ENCODE peak calls at places on chromosomes 6 and 20, in eight cellular contexts. One of them, this sample, is unnamed.

GRCh38 chr6:30259140-30260035 is 46.2 kb upstream of the TRIM26 start:
- DNase-seq in HCT116: peak; percentile 40
- DNase-seq in Peyer's patch: peak; percentile 70
- DNase-seq in tibial nerve: peak; percentile 63
- DNase-seq in esophagus squamous epithelium: no peak
- DNase-seq in ovary: peak; percentile 76
- DNase-seq in K562: peak; percentile 18
- DNase-seq in A549: peak; percentile 61
- DNase-seq in this sample: peak; percentile 11

GRCh38 chr6:136103101-136103688 is 146.9 kb downstream of the MTFR2 start:
- DNase-seq in ovary: no peak
- DNase-seq in esophagus squamous epithelium: no peak
- DNase-seq in Peyer's patch: no peak
- DNase-seq in K562: no peak
- DNase-seq in HCT116: no peak
- DNase-seq in A549: no peak
- DNase-seq in tibial nerve: no peak
- DNase-seq in this sample: no peak

GRCh38 chr6:47379328-47379727 is 69.6 kb upstream of the TNFRSF21 start:
- DNase-seq in esophagus squamous epithelium: no peak
- DNase-seq in A549: no peak
- DNase-seq in ovary: no peak
- DNase-seq in K562: no peak
- DNase-seq in HCT116: no peak
- DNase-seq in tibial nerve: no peak
- DNase-seq in Peyer's patch: no peak
- DNase-seq in this sample: no peak

GRCh38 chr20:49590163-49591017 is 22.5 kb upstream of the PTGIS start:
- DNase-seq in ovary: no peak
- DNase-seq in HCT116: no peak
- DNase-seq in tibial nerve: no peak
- DNase-seq in Peyer's patch: no peak
- DNase-seq in A549: no peak
- DNase-seq in K562: no peak
- DNase-seq in esophagus squamous epithelium: no peak
- DNase-seq in this sample: no peak

GRCh38 chr6:121314407-121315112 is 19.7 kb downstream of the TBC1D32 start:
- DNase-seq in K562: no peak
- DNase-seq in esophagus squamous epithelium: no peak
- DNase-seq in Peyer's patch: no peak
- DNase-seq in tibial nerve: no peak
- DNase-seq in ovary: no peak
- DNase-seq in HCT116: no peak
- DNase-seq in A549: no peak
- DNase-seq in this sample: no peak

GRCh38 chr6:83908813-83909212 is 49.3 kb downstream of the CYB5R4 start:
- DNase-seq in tibial nerve: no peak
- DNase-seq in A549: no peak
- DNase-seq in ovary: no peak
- DNase-seq in esophagus squamous epithelium: no peak
- DNase-seq in Peyer's patch: no peak
- DNase-seq in HCT116: no peak
- DNase-seq in K562: no peak
- DNase-seq in this sample: no peak

GRCh38 chr20:52259295-52259694 is 67.7 kb upstream of the ZFP64 start:
- DNase-seq in HCT116: no peak
- DNase-seq in esophagus squamous epithelium: no peak
- DNase-seq in K562: no peak
- DNase-seq in A549: no peak
- DNase-seq in ovary: no peak
- DNase-seq in tibial nerve: no peak
- DNase-seq in Peyer's patch: no peak
- DNase-seq in this sample: no peak

GRCh38 chr20:43752561-43753301 is 25.9 kb upstream of the GTSF1L start:
- DNase-seq in tibial nerve: no peak
- DNase-seq in A549: no peak
- DNase-seq in Peyer's patch: peak; percentile 72
- DNase-seq in ovary: no peak
- DNase-seq in esophagus squamous epithelium: peak; percentile 7
- DNase-seq in K562: no peak
- DNase-seq in HCT116: no peak
- DNase-seq in this sample: no peak

GRCh38 chr20:22438346-22438745 is 146.0 kb downstream of the FOXA2 start:
- DNase-seq in K562: no peak
- DNase-seq in Peyer's patch: no peak
- DNase-seq in ovary: no peak
- DNase-seq in tibial nerve: no peak
- DNase-seq in esophagus squamous epithelium: no peak
- DNase-seq in HCT116: no peak
- DNase-seq in A549: no peak
- DNase-seq in this sample: no peak

GRCh38 chr6:21914121-21914973 is 320.8 kb downstream of the SOX4 start:
- DNase-seq in HCT116: no peak
- DNase-seq in tibial nerve: peak; percentile 71
- DNase-seq in esophagus squamous epithelium: no peak
- DNase-seq in ovary: peak; percentile 37
- DNase-seq in K562: no peak
- DNase-seq in Peyer's patch: peak; percentile 40
- DNase-seq in A549: no peak
- DNase-seq in this sample: peak; percentile 9

GRCh38 chr6:144758602-144759001 is 473.5 kb downstream of the UTRN start:
- DNase-seq in esophagus squamous epithelium: no peak
- DNase-seq in A549: peak; percentile 28
- DNase-seq in ovary: no peak
- DNase-seq in Peyer's patch: no peak
- DNase-seq in K562: no peak
- DNase-seq in HCT116: peak; percentile 52
- DNase-seq in tibial nerve: no peak
- DNase-seq in this sample: no peak

GRCh38 chr20:23059831-23060230 is 10.4 kb upstream of the THBD start:
- DNase-seq in Peyer's patch: no peak
- DNase-seq in K562: no peak
- DNase-seq in esophagus squamous epithelium: no peak
- DNase-seq in A549: no peak
- DNase-seq in ovary: no peak
- DNase-seq in tibial nerve: no peak
- DNase-seq in HCT116: no peak
- DNase-seq in this sample: no peak

GRCh38 chr6:11771473-11772048 is 7.0 kb downstream of the ADTRP start:
- DNase-seq in tibial nerve: no peak
- DNase-seq in Peyer's patch: no peak
- DNase-seq in HCT116: no peak
- DNase-seq in A549: no peak
- DNase-seq in K562: no peak
- DNase-seq in esophagus squamous epithelium: no peak
- DNase-seq in ovary: no peak
- DNase-seq in this sample: no peak

GRCh38 chr6:55636406-55637102 is 57.6 kb upstream of the HMGCLL1 start:
- DNase-seq in tibial nerve: no peak
- DNase-seq in esophagus squamous epithelium: no peak
- DNase-seq in ovary: no peak
- DNase-seq in A549: peak; percentile 63
- DNase-seq in Peyer's patch: no peak
- DNase-seq in K562: no peak
- DNase-seq in HCT116: no peak
- DNase-seq in this sample: no peak

GRCh38 chr20:5766085-5766764 is 16.0 kb downstream of the SHLD1 start:
- DNase-seq in Peyer's patch: no peak
- DNase-seq in HCT116: no peak
- DNase-seq in A549: no peak
- DNase-seq in ovary: no peak
- DNase-seq in esophagus squamous epithelium: no peak
- DNase-seq in K562: no peak
- DNase-seq in tibial nerve: no peak
- DNase-seq in this sample: no peak

GRCh38 chr6:31336872-31337496 is 20.0 kb downstream of the HLA-B start:
- DNase-seq in HCT116: peak; percentile 13
- DNase-seq in ovary: no peak
- DNase-seq in K562: no peak
- DNase-seq in tibial nerve: no peak
- DNase-seq in A549: peak; percentile 22
- DNase-seq in Peyer's patch: no peak
- DNase-seq in esophagus squamous epithelium: no peak
- DNase-seq in this sample: peak; percentile 35

GRCh38 chr6:75024796-75025195 is 181.1 kb downstream of the COL12A1 start:
- DNase-seq in tibial nerve: no peak
- DNase-seq in HCT116: no peak
- DNase-seq in Peyer's patch: no peak
- DNase-seq in ovary: no peak
- DNase-seq in esophagus squamous epithelium: no peak
- DNase-seq in K562: no peak
- DNase-seq in A549: no peak
- DNase-seq in this sample: no peak

GRCh38 chr6:137282253-137282652 is 63.1 kb upstream of the IFNGR1 start:
- DNase-seq in tibial nerve: no peak
- DNase-seq in esophagus squamous epithelium: no peak
- DNase-seq in Peyer's patch: no peak
- DNase-seq in K562: no peak
- DNase-seq in A549: no peak
- DNase-seq in HCT116: no peak
- DNase-seq in ovary: no peak
- DNase-seq in this sample: no peak

GRCh38 chr6:53815381-53816119 is 20.7 kb downstream of the LRRC1 start:
- DNase-seq in ovary: no peak
- DNase-seq in K562: no peak
- DNase-seq in esophagus squamous epithelium: no peak
- DNase-seq in HCT116: no peak
- DNase-seq in A549: no peak
- DNase-seq in Peyer's patch: no peak
- DNase-seq in tibial nerve: no peak
- DNase-seq in this sample: no peak

GRCh38 chr20:48469026-48469425 is 358.8 kb downstream of the PREX1 start:
- DNase-seq in esophagus squamous epithelium: no peak
- DNase-seq in HCT116: no peak
- DNase-seq in Peyer's patch: no peak
- DNase-seq in ovary: no peak
- DNase-seq in K562: no peak
- DNase-seq in A549: no peak
- DNase-seq in tibial nerve: no peak
- DNase-seq in this sample: no peak

GRCh38 chr6:27617046-27617687 is 144.3 kb upstream of the ZNF184 start:
- DNase-seq in tibial nerve: no peak
- DNase-seq in Peyer's patch: no peak
- DNase-seq in HCT116: no peak
- DNase-seq in esophagus squamous epithelium: no peak
- DNase-seq in A549: no peak
- DNase-seq in K562: peak; percentile 19
- DNase-seq in ovary: no peak
- DNase-seq in this sample: no peak

GRCh38 chr6:43954311-43955131 is 172.7 kb downstream of the MRPL14 start:
- DNase-seq in A549: no peak
- DNase-seq in tibial nerve: no peak
- DNase-seq in Peyer's patch: no peak
- DNase-seq in esophagus squamous epithelium: no peak
- DNase-seq in K562: no peak
- DNase-seq in HCT116: no peak
- DNase-seq in ovary: no peak
- DNase-seq in this sample: no peak
- TF ChIP-seq POLR2A in A549: no peak
- TF ChIP-seq POLR2A in tibial nerve: no peak
- TF ChIP-seq POLR2A in Peyer's patch: no peak
- TF ChIP-seq POLR2A in esophagus squamous epithelium: no peak
- TF ChIP-seq POLR2A in K562: no peak
- TF ChIP-seq POLR2A in HCT116: no peak
- TF ChIP-seq POLR2A in ovary: no peak
- TF ChIP-seq POLR2A in this sample: no peak

GRCh38 chr6:57063847-57064246 is 17.4 kb downstream of the KIAA1586 start:
- DNase-seq in Peyer's patch: no peak
- DNase-seq in HCT116: no peak
- DNase-seq in A549: no peak
- DNase-seq in tibial nerve: no peak
- DNase-seq in esophagus squamous epithelium: no peak
- DNase-seq in ovary: no peak
- DNase-seq in K562: no peak
- DNase-seq in this sample: no peak
- TF ChIP-seq POLR2A in Peyer's patch: no peak
- TF ChIP-seq POLR2A in HCT116: no peak
- TF ChIP-seq POLR2A in A549: no peak
- TF ChIP-seq POLR2A in tibial nerve: no peak
- TF ChIP-seq POLR2A in esophagus squamous epithelium: no peak
- TF ChIP-seq POLR2A in ovary: no peak
- TF ChIP-seq POLR2A in K562: no peak
- TF ChIP-seq POLR2A in this sample: no peak

DNA sequence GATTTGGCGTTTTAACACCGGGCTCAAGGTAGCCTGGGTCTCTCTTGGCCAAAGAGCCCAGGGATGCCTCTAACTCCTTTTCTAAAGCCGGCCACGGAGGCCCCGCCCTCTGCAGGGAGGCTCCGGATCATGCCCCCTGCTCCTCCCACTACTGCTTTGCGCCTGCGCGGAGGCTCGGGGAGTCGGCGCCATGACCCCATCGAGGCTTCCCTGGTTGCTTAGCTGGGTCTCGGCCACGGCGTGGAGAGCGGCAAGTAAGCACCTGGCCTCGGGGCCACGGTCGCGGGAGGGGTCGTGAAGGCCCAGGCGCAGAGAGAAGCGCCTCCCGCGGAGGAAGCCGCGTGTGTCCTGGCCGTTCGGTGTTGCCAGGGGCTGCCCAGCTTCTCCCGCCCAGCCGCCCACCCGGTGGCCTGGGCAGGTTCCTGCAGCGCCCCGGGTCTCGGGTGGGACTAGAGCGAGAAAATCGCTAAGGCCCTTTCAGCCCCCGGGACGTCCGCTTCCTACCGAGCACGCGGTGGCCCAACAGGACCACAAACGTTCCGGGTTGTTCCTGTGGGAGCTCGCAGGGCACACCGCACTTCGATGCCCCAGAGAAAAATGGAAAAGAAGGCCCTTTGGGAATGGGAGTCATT is at the start of gene SDHAF4:
- DNase-seq in tibial nerve: peak; percentile 89
- DNase-seq in HCT116: peak; percentile 63
- DNase-seq in Peyer's patch: peak; percentile 89
- DNase-seq in K562: peak; percentile 98
- DNase-seq in A549: peak; percentile 84
- DNase-seq in esophagus squamous epithelium: peak; percentile 48
- DNase-seq in ovary: peak; percentile 91
- DNase-seq in this sample: peak; percentile 94
- TF ChIP-seq POLR2A in tibial nerve: peak; percentile 32
- TF ChIP-seq POLR2A in HCT116: peak; percentile 93
- TF ChIP-seq POLR2A in Peyer's patch: peak; percentile 65
- TF ChIP-seq POLR2A in K562: peak; percentile 95
- TF ChIP-seq POLR2A in A549: peak; percentile 88
- TF ChIP-seq POLR2A in esophagus squamous epithelium: peak; percentile 53
- TF ChIP-seq POLR2A in ovary: peak; percentile 56
- TF ChIP-seq POLR2A in this sample: peak; percentile 82

GRCh38 chr20:63626424-63627128 is at the start of gene GMEB2:
- DNase-seq in ovary: peak; percentile 75
- DNase-seq in K562: peak; percentile 90
- DNase-seq in A549: no peak
- DNase-seq in Peyer's patch: peak; percentile 61
- DNase-seq in tibial nerve: peak; percentile 54
- DNase-seq in esophagus squamous epithelium: no peak
- DNase-seq in HCT116: peak; percentile 21
- DNase-seq in this sample: peak; percentile 89
- TF ChIP-seq POLR2A in ovary: peak; percentile 46
- TF ChIP-seq POLR2A in K562: no peak
- TF ChIP-seq POLR2A in A549: peak; percentile 69
- TF ChIP-seq POLR2A in Peyer's patch: peak; percentile 34
- TF ChIP-seq POLR2A in tibial nerve: peak; percentile 43
- TF ChIP-seq POLR2A in esophagus squamous epithelium: peak; percentile 76
- TF ChIP-seq POLR2A in HCT116: peak; percentile 32
- TF ChIP-seq POLR2A in this sample: no peak

GRCh38 chr6:14121936-14122344 is 4.4 kb downstream of the CD83 start:
- DNase-seq in Peyer's patch: peak; percentile 72
- DNase-seq in K562: no peak
- DNase-seq in HCT116: no peak
- DNase-seq in tibial nerve: peak; percentile 29
- DNase-seq in esophagus squamous epithelium: no peak
- DNase-seq in A549: no peak
- DNase-seq in ovary: no peak
- DNase-seq in this sample: no peak
- TF ChIP-seq POLR2A in Peyer's patch: no peak
- TF ChIP-seq POLR2A in K562: no peak
- TF ChIP-seq POLR2A in HCT116: no peak
- TF ChIP-seq POLR2A in tibial nerve: no peak
- TF ChIP-seq POLR2A in esophagus squamous epithelium: no peak
- TF ChIP-seq POLR2A in A549: no peak
- TF ChIP-seq POLR2A in ovary: no peak
- TF ChIP-seq POLR2A in this sample: no peak

This sample was measured in erythroblast.